ENCODE peak calls at places on chromosomes 12 and 14, in nine cellular contexts. F is body of pancreas; C is aorta; T is iris pigment epithelial cell; L is putamen; E is activated CD4-positive, alpha-beta T cell treated with anti-CD3 and anti-CD28 coated beads, Interleukin-2, amount 50 U/mL, for 48 hours; Y is A549; G is WTC11; V is small intestine. Q is an unnamed sample.

GRCh38 chr12:10941916-10942607 is 3.0 kb upstream of the TAS2R14 start:
- DNase-seq in F (peak), C (no peak), T (no peak), L (no peak), E (no peak), Y (peak), G (peak), V (peak), Q (no peak)

GRCh38 chr12:121992059-121992879 is 29.4 kb upstream of the BCL7A start:
- DNase-seq in F (peak), C (peak), T (peak), L (peak), E (peak), Y (peak), G (no peak), V (no peak), Q (peak)

GRCh38 chr14:34711169-34711568 is 3.2 kb downstream of the CFL2 start:
- DNase-seq in F (peak), C (no peak), T (peak), L (peak), E (no peak), Y (peak), G (no peak), V (no peak), Q (no peak)

GRCh38 chr14:64572721-64573508 is 23.2 kb downstream of the PPP1R36 start:
- DNase-seq in F (no peak), C (no peak), T (no peak), L (peak), E (no peak), Y (no peak), G (no peak), V (no peak), Q (no peak)

GRCh38 chr12:24363177-24363754 is 413.8 kb upstream of the SOX5 start:
- DNase-seq in F (no peak), C (no peak), T (no peak), L (no peak), E (no peak), Y (no peak), G (no peak), V (no peak), Q (no peak)

GRCh38 chr14:90281261-90281660 is 24.9 kb downstream of the PSMC1 start:
- DNase-seq in F (no peak), C (no peak), T (peak), L (no peak), E (no peak), Y (no peak), G (no peak), V (no peak), Q (no peak)

GRCh38 chr12:65535951-65536350 is 257.5 kb downstream of the MSRB3 start:
- DNase-seq in F (no peak), C (no peak), T (peak), L (no peak), E (no peak), Y (no peak), G (no peak), V (no peak), Q (no peak)

GRCh38 chr12:119578112-119578511 is 15.5 kb upstream of the TMEM233 start:
- DNase-seq in F (no peak), C (no peak), T (peak), L (no peak), E (peak), Y (no peak), G (no peak), V (no peak), Q (no peak)

GRCh38 chr14:35374273-35374681 is 30.3 kb downstream of the NFKBIA start:
- DNase-seq in F (peak), C (no peak), T (peak), L (no peak), E (no peak), Y (peak), G (no peak), V (peak), Q (no peak)

GRCh38 chr12:91191516-91192111 is 9.0 kb upstream of the DCN start:
- DNase-seq in F (no peak), C (no peak), T (peak), L (no peak), E (no peak), Y (no peak), G (no peak), V (no peak), Q (no peak)

GRCh38 chr12:25827747-25828146 is 130.7 kb upstream of the RASSF8 start:
- DNase-seq in F (no peak), C (no peak), T (no peak), L (no peak), E (no peak), Y (no peak), G (no peak), V (no peak), Q (no peak)

GRCh38 chr14:28754209-28754985 is 12.2 kb upstream of the FOXG1 start:
- DNase-seq in F (peak), C (no peak), T (peak), L (no peak), E (no peak), Y (peak), G (peak), V (peak), Q (no peak)

GRCh38 chr12:104520242-104520900 is 63.6 kb downstream of the CHST11 start:
- DNase-seq in F (no peak), C (no peak), T (peak), L (no peak), E (no peak), Y (no peak), G (no peak), V (no peak), Q (no peak)

GRCh38 chr12:82862069-82862841 is 175.5 kb downstream of the TMTC2 start:
- DNase-seq in F (no peak), C (no peak), T (peak), L (no peak), E (no peak), Y (no peak), G (no peak), V (no peak), Q (no peak)

GRCh38 chr14:22391908-22392307 is 197.1 kb downstream of the DAD1 start:
- DNase-seq in F (peak), C (no peak), T (peak), L (peak), E (no peak), Y (peak), G (peak), V (peak), Q (no peak)

GRCh38 chr12:50842637-50843493 is at the start of gene TMPRSS12:
- DNase-seq in F (peak), C (peak), T (peak), L (no peak), E (no peak), Y (no peak), G (peak), V (no peak), Q (no peak)

GRCh38 chr12:52643233-52644077 is 8.6 kb downstream of the KRT2 start:
- DNase-seq in F (no peak), C (no peak), T (no peak), L (no peak), E (no peak), Y (no peak), G (no peak), V (no peak), Q (peak)

GRCh38 chr12:6944381-6945186 is 762 bp downstream of the C12orf57 start:
- DNase-seq in F (peak), C (peak), T (peak), L (peak), E (peak), Y (peak), G (peak), V (peak), Q (no peak)

GRCh38 chr14:56555921-56556570 is 23.6 kb upstream of the TMEM260 start:
- DNase-seq in F (no peak), C (no peak), T (peak), L (no peak), E (no peak), Y (peak), G (no peak), V (peak), Q (no peak)

GRCh38 chr14:36001936-36002335 is 174.6 kb downstream of the PTCSC3 start:
- DNase-seq in F (no peak), C (no peak), T (no peak), L (no peak), E (no peak), Y (no peak), G (no peak), V (no peak), Q (no peak)

GRCh38 chr14:21229821-21230220 is 39.4 kb downstream of the HNRNPC start:
- DNase-seq in F (no peak), C (no peak), T (no peak), L (no peak), E (no peak), Y (no peak), G (no peak), V (peak), Q (no peak)

GRCh38 chr14:104343690-104344640 is 205.6 kb downstream of the KIF26A start:
- DNase-seq in F (no peak), C (no peak), T (no peak), L (no peak), E (no peak), Y (no peak), G (peak), V (no peak), Q (no peak)

GRCh38 chr14:86944434-86944833 is 1048.5 kb downstream of the GALC start:
- DNase-seq in F (no peak), C (no peak), T (no peak), L (no peak), E (no peak), Y (no peak), G (no peak), V (no peak), Q (no peak)

Q was measured in activated CD8-positive, alpha-beta memory T cell treated with anti-CD3 and anti-CD28 coated beads for 24 hours.